ENCODE peak calls at places on chromosome 13, in five cellular contexts. K is WERI-Rb-1, T is astrocyte, P is lung, C is heart right ventricle. L is an unnamed sample.
A peak's percentile ranks its signal among the peaks of the same experiment; 100 is the strongest.

GRCh38 chr13:50415428-50415827 is 400.2 kb downstream of the KCNRG start:
- DNase-seq in C (no peak), T (peak; percentile 73), P (no peak), K (no peak), L (no peak)

GRCh38 chr13:71320452-71320851 is 546.6 kb downstream of the DACH1 start:
- DNase-seq in T (no peak), P (no peak), C (no peak), K (peak; percentile 16), L (no peak)

GRCh38 chr13:45683701-45684100 is 18.4 kb upstream of the CBY2 start:
- DNase-seq in T (no peak), P (no peak), C (no peak), K (peak; percentile 11), L (no peak)

GRCh38 chr13:33004454-33004853 is 11.8 kb upstream of the KL start:
- DNase-seq in P (no peak), T (no peak), C (peak; percentile 43), K (no peak), L (no peak)

GRCh38 chr13:52845334-52845761 is 3.1 kb downstream of the PCDH8 start:
- DNase-seq in P (no peak), T (no peak), K (peak; percentile 34), C (no peak), L (no peak)

GRCh38 chr13:40613192-40613818 is 53.1 kb downstream of the FOXO1 start:
- DNase-seq in T (no peak), C (no peak), K (no peak), P (no peak), L (no peak)

GRCh38 chr13:39148513-39148961 is 110.3 kb downstream of the NHLRC3 start:
- DNase-seq in T (peak; percentile 90), K (no peak), P (no peak), C (no peak), L (peak; percentile 4)

GRCh38 chr13:87259479-87260083 is 411.6 kb upstream of the SLITRK5 start:
- DNase-seq in T (no peak), C (no peak), K (peak; percentile 65), P (no peak), L (no peak)

DNA sequence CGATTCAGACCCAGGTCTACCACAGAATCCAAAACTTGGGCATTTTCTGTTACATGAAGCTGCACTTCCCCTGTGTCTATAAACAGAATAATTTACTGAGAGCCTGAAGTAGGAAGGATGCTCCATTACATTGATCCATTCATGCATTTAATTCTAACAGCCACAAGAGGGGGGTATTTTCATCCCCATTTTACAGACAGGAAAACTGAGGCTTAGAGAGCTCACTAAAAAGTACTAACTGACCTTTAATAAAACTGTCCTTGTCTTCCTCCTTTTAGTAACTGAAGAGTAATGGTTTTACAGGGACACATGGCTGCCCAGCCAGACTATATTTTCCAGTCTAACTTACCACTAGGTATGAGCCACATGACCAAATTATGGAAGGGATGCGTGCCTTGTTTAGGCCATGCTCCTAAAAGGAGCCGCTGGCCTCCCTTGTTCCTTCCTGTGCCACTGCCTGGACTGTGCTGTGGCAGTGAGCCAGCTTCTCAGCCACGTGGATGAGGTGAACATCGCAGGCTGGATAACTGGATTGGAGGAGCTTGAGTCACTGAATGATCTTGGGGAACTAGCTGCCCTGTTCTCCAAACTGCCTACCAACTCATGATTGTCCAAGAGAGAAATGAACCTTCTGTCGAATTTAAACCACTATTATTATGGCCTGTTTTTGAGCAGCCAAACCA is 108.3 kb downstream of the DOCK9 start:
- DNase-seq in P (no peak), T (no peak), C (peak; percentile 40), K (no peak), L (no peak)
- TF ChIP-seq CTCF in P (no peak), T (peak; percentile 5), C (no peak), K (no peak), L (no peak)

GRCh38 chr13:30872685-30873443 is 33.2 kb upstream of the MEDAG start:
- DNase-seq in K (no peak), C (peak; percentile 37), P (no peak), T (peak; percentile 93), L (peak; percentile 66)

GRCh38 chr13:30873519-30873918 is 32.6 kb upstream of the MEDAG start:
- DNase-seq in C (no peak), P (no peak), K (no peak), T (no peak), L (no peak)

GRCh38 chr13:30872195-30872594 is 33.9 kb upstream of the MEDAG start:
- DNase-seq in P (no peak), C (no peak), T (no peak), K (no peak), L (no peak)

GRCh38 chr13:30874111-30874510 is 32.0 kb upstream of the MEDAG start:
- DNase-seq in K (peak; percentile 26), C (no peak), P (no peak), T (no peak), L (no peak)

DNA sequence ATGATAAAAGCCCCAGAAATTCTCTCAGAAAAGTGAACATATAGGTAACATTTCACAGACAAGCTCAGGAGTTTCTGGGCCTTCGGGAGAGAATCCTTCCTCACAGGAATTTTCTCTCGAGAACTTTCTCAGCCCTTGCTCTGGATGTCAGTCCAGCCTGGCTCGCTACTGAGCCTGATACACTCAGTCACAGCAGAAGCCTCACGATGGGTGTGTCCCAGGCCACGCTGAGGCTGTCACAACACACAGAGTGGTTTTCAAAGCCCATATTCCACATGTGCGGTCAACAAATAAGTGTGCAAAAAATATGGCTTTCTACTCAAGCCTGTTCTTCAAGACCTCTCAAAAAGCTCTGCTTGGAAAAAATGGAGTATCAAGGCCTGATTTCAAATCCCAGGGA is 31.5 kb upstream of the MEDAG start:
- DNase-seq in C (no peak), P (no peak), T (no peak), K (no peak), L (no peak)
- H3K36me3 ChIP-seq in C (no peaks in the 10 kb centered on the region), P (no peaks in the 10 kb centered on the region), T (no peaks in the 10 kb centered on the region), K (no peaks in the 10 kb centered on the region), L (no peaks in the 10 kb centered on the region)

DNA sequence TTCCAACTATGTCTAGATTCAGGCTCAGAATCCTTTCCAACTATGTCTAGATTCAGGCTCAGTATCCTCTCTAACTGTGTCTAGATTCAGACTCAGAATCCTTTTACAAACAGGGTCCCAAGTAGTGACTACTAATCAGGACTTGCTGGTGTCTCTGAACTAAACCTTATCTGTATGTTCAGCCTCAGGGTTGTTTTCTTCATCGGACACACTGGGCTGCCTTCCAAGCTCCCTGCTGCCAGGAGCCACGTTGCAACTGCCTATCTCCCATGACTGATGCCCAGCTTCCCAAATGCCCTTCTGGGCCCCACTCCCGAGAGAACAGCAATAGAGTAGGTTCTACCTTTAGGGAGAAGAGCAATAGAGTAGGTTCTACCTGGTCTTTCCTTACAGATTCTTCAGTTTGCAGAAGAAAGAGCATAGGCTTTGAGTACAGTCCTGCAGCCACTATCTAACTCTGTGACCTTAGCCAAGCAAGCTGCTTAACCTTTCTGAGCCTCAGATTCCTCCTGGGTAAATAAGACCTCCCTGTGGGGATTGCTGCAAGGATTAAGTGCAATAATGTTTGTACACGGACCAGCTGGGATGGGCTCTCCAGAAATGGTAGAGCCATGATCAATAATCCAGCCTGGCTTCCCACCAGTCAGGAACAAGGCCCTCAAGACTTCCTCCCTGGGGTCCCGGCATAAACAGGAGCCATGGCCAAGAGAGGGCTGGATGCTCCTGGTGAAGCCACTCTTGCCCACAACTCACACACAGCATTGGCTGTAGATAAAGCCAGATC is 61.5 kb downstream of the ZIC5 start:
- DNase-seq in C (peak; percentile 33), P (no peak), K (peak; percentile 65), T (no peak), L (no peak)
- H3K4me3 ChIP-seq in C (no peak overlapping the region), P (no peak overlapping the region), K (no peak overlapping the region), T (no peak overlapping the region), L (no peak overlapping the region)

DNA sequence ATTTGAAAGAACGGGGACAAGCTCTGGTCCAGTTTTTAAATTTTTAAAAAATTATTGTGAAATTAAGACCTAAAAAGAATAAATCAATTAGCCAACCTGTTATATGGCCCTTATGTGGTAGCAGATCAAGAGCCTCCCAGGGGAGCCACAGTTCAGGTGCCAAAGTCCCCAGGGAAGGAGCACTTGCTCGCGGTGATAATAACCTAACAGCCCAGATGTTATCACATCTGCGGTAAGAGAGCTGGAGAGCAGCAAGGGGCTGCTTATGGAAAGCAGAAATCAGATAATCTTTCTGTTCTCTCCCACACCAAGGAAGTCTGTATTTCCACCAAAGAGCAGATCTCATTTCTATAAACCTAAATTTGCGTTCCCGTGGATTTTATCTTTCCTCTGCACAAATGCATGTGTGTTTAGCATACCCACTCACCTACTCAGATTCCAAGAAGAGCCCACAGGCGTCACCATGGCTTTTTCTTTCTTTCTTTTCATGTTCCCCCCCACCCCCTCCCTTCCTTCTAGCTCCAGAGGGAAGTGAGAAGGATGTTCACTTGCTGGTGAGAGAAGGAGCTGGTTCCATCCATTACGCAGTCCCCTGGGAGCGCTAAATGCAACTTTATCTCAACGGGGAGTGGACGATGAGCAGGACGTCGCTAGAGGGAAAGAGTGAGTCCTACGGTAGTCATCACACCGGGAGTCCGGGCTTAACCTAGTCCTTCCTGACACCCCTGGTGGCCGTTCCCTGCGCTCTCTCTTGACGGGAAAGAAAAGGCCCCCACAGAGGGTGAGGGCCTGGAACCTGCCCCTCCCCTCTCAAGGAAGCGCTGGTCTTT is 1.6 kb upstream of the POU4F1 start:
- DNase-seq in T (no peak), P (no peak), K (no peak), C (no peak), L (no peak)
- TF ChIP-seq CTCF in T (no peak), P (no peak), K (no peak), C (no peak), L (no peak)

GRCh38 chr13:113977976-113978375 is 4.1 kb upstream of the C13orf46 start:
- DNase-seq in K (no peak), C (no peak), T (no peak), P (no peak), L (no peak)
- H3K36me3 ChIP-seq in K (peaks cover 12% of the 10 kb centered on the region), C (peaks cover 74% of the 10 kb centered on the region), T (peaks cover 23% of the 10 kb centered on the region), P (peaks cover 41% of the 10 kb centered on the region), L (peaks cover 53% of the 10 kb centered on the region)

GRCh38 chr13:48579167-48579918 is 46.5 kb upstream of the RCBTB2 start:
- DNase-seq in C (no peak), P (no peak), K (no peak), T (no peak), L (no peak)

GRCh38 chr13:48580185-48580803 is 47.4 kb upstream of the RCBTB2 start:
- DNase-seq in P (peak; percentile 66), T (no peak), C (no peak), K (no peak), L (peak; percentile 19)

GRCh38 chr13:48580886-48581285 is 48.0 kb upstream of the RCBTB2 start:
- DNase-seq in T (no peak), C (no peak), K (no peak), P (no peak), L (no peak)

GRCh38 chr13:48576448-48576993 is 43.6 kb upstream of the RCBTB2 start:
- DNase-seq in T (no peak), P (no peak), K (no peak), C (no peak), L (no peak)

GRCh38 chr13:48578516-48579166 is 45.8 kb upstream of the RCBTB2 start:
- DNase-seq in C (no peak), K (no peak), P (peak; percentile 28), T (no peak), L (no peak)
- H3K4me3 ChIP-seq in C (no peak overlapping the region), K (no peak overlapping the region), P (no peak overlapping the region), T (no peak overlapping the region), L (no peak overlapping the region)

GRCh38 chr13:105202384-105202783 is 1333.1 kb downstream of the EFNB2 start:
- DNase-seq in T (peak; percentile 55), K (peak; percentile 32), P (no peak), C (no peak), L (no peak)
- TF ChIP-seq CTCF in T (peak; percentile 65), K (peak; percentile 84), P (no peak), C (peak; percentile 51), L (peak; percentile 49)

GRCh38 chr13:102609696-102610095 is 12.9 kb downstream of the TPP2 start:
- DNase-seq in T (no peak), P (no peak), K (no peak), C (no peak), L (no peak)
- H3K36me3 ChIP-seq in T (peaks cover 14% of the 10 kb centered on the region), P (peaks cover 24% of the 10 kb centered on the region), K (peaks cover 97% of the 10 kb centered on the region), C (peaks cover 80% of the 10 kb centered on the region), L (peaks cover 7% of the 10 kb centered on the region)